ENCODE peak calls at places on chromosome 19, in seven cellular contexts. One of them, this sample, is unnamed.

GRCh38 chr19:11452814-11453335 is 17.4 kb downstream of the PRKCSH start:
- DNase-seq in COR-L47: no peak
- DNase-seq in BJ: no peak
- DNase-seq in activated CD4-positive, alpha-beta T cell treated with anti-CD3 and anti-CD28 coated beads for 48 hours: no peak
- DNase-seq in cardiac fibroblast: no peak
- DNase-seq in kidney epithelial cell: no peak
- DNase-seq in fibroblast of mammary gland: no peak
- DNase-seq in this sample: no peak

GRCh38 chr19:3700242-3701032 is at the start of gene PIP5K1C:
- DNase-seq in kidney epithelial cell: no peak
- DNase-seq in BJ: no peak
- DNase-seq in cardiac fibroblast: peak; percentile 89
- DNase-seq in activated CD4-positive, alpha-beta T cell treated with anti-CD3 and anti-CD28 coated beads for 48 hours: peak; percentile 95
- DNase-seq in COR-L47: peak; percentile 83
- DNase-seq in fibroblast of mammary gland: peak; percentile 74
- DNase-seq in this sample: peak; percentile 87

GRCh38 chr19:47465957-47466356 is 5.7 kb downstream of the SLC8A2 start:
- DNase-seq in COR-L47: no peak
- DNase-seq in BJ: no peak
- DNase-seq in fibroblast of mammary gland: no peak
- DNase-seq in kidney epithelial cell: no peak
- DNase-seq in cardiac fibroblast: no peak
- DNase-seq in activated CD4-positive, alpha-beta T cell treated with anti-CD3 and anti-CD28 coated beads for 48 hours: no peak
- DNase-seq in this sample: no peak

GRCh38 chr19:4687396-4687795 is 17.3 kb upstream of the MYDGF start:
- DNase-seq in cardiac fibroblast: no peak
- DNase-seq in BJ: no peak
- DNase-seq in COR-L47: no peak
- DNase-seq in kidney epithelial cell: no peak
- DNase-seq in fibroblast of mammary gland: no peak
- DNase-seq in activated CD4-positive, alpha-beta T cell treated with anti-CD3 and anti-CD28 coated beads for 48 hours: no peak
- DNase-seq in this sample: no peak

GRCh38 chr19:5103061-5103701 is 134.3 kb downstream of the KDM4B start:
- DNase-seq in cardiac fibroblast: peak; percentile 55
- DNase-seq in kidney epithelial cell: no peak
- DNase-seq in BJ: no peak
- DNase-seq in COR-L47: peak; percentile 73
- DNase-seq in activated CD4-positive, alpha-beta T cell treated with anti-CD3 and anti-CD28 coated beads for 48 hours: no peak
- DNase-seq in fibroblast of mammary gland: peak; percentile 19
- DNase-seq in this sample: no peak

GRCh38 chr19:49567722-49568454 is 12.5 kb downstream of the NOSIP start:
- DNase-seq in cardiac fibroblast: no peak
- DNase-seq in BJ: no peak
- DNase-seq in fibroblast of mammary gland: peak; percentile 58
- DNase-seq in kidney epithelial cell: no peak
- DNase-seq in activated CD4-positive, alpha-beta T cell treated with anti-CD3 and anti-CD28 coated beads for 48 hours: peak; percentile 68
- DNase-seq in COR-L47: no peak
- DNase-seq in this sample: no peak

GRCh38 chr19:18205180-18205915 is 1.5 kb upstream of the RAB3A start:
- DNase-seq in BJ: no peak
- DNase-seq in kidney epithelial cell: no peak
- DNase-seq in COR-L47: peak; percentile 62
- DNase-seq in activated CD4-positive, alpha-beta T cell treated with anti-CD3 and anti-CD28 coated beads for 48 hours: peak; percentile 72
- DNase-seq in cardiac fibroblast: peak; percentile 83
- DNase-seq in fibroblast of mammary gland: peak; percentile 69
- DNase-seq in this sample: peak; percentile 51

GRCh38 chr19:49338691-49339363 is 3.6 kb downstream of the CD37 start:
- DNase-seq in kidney epithelial cell: no peak
- DNase-seq in BJ: no peak
- DNase-seq in cardiac fibroblast: peak; percentile 50
- DNase-seq in COR-L47: no peak
- DNase-seq in fibroblast of mammary gland: no peak
- DNase-seq in activated CD4-positive, alpha-beta T cell treated with anti-CD3 and anti-CD28 coated beads for 48 hours: peak; percentile 68
- DNase-seq in this sample: peak; percentile 52

GRCh38 chr19:1377965-1378785 is 5.5 kb upstream of the NDUFS7 start:
- DNase-seq in BJ: no peak
- DNase-seq in COR-L47: no peak
- DNase-seq in kidney epithelial cell: no peak
- DNase-seq in activated CD4-positive, alpha-beta T cell treated with anti-CD3 and anti-CD28 coated beads for 48 hours: no peak
- DNase-seq in cardiac fibroblast: no peak
- DNase-seq in fibroblast of mammary gland: no peak
- DNase-seq in this sample: no peak

GRCh38 chr19:57667220-57667619 is 1.5 kb upstream of the ZSCAN4 start:
- DNase-seq in kidney epithelial cell: no peak
- DNase-seq in activated CD4-positive, alpha-beta T cell treated with anti-CD3 and anti-CD28 coated beads for 48 hours: no peak
- DNase-seq in cardiac fibroblast: no peak
- DNase-seq in fibroblast of mammary gland: no peak
- DNase-seq in BJ: no peak
- DNase-seq in COR-L47: no peak
- DNase-seq in this sample: no peak

GRCh38 chr19:4233282-4233853 is 4.0 kb downstream of the EBI3 start:
- DNase-seq in cardiac fibroblast: peak; percentile 23
- DNase-seq in COR-L47: no peak
- DNase-seq in activated CD4-positive, alpha-beta T cell treated with anti-CD3 and anti-CD28 coated beads for 48 hours: peak; percentile 89
- DNase-seq in kidney epithelial cell: no peak
- DNase-seq in fibroblast of mammary gland: peak; percentile 25
- DNase-seq in BJ: no peak
- DNase-seq in this sample: peak; percentile 41

GRCh38 chr19:2659856-2660432 is 42.5 kb downstream of the GNG7 start:
- DNase-seq in BJ: no peak
- DNase-seq in kidney epithelial cell: no peak
- DNase-seq in cardiac fibroblast: no peak
- DNase-seq in activated CD4-positive, alpha-beta T cell treated with anti-CD3 and anti-CD28 coated beads for 48 hours: no peak
- DNase-seq in fibroblast of mammary gland: no peak
- DNase-seq in COR-L47: no peak
- DNase-seq in this sample: no peak

GRCh38 chr19:5997371-5997770 is 19.4 kb upstream of the RANBP3 start:
- DNase-seq in BJ: no peak
- DNase-seq in fibroblast of mammary gland: no peak
- DNase-seq in activated CD4-positive, alpha-beta T cell treated with anti-CD3 and anti-CD28 coated beads for 48 hours: no peak
- DNase-seq in cardiac fibroblast: no peak
- DNase-seq in COR-L47: no peak
- DNase-seq in kidney epithelial cell: no peak
- DNase-seq in this sample: no peak

GRCh38 chr19:10209305-10209704 is 14.6 kb upstream of the DNMT1 start:
- DNase-seq in fibroblast of mammary gland: peak; percentile 65
- DNase-seq in cardiac fibroblast: peak; percentile 62
- DNase-seq in BJ: no peak
- DNase-seq in kidney epithelial cell: no peak
- DNase-seq in COR-L47: no peak
- DNase-seq in activated CD4-positive, alpha-beta T cell treated with anti-CD3 and anti-CD28 coated beads for 48 hours: no peak
- DNase-seq in this sample: no peak

GRCh38 chr19:42450314-42450934 is 7.7 kb upstream of the CXCL17 start:
- DNase-seq in COR-L47: peak; percentile 71
- DNase-seq in kidney epithelial cell: peak; percentile 60
- DNase-seq in cardiac fibroblast: peak; percentile 92
- DNase-seq in BJ: no peak
- DNase-seq in activated CD4-positive, alpha-beta T cell treated with anti-CD3 and anti-CD28 coated beads for 48 hours: peak; percentile 81
- DNase-seq in fibroblast of mammary gland: peak; percentile 88
- DNase-seq in this sample: peak; percentile 94

GRCh38 chr19:1986357-1987162 is 29.0 kb downstream of the BTBD2 start:
- DNase-seq in fibroblast of mammary gland: no peak
- DNase-seq in activated CD4-positive, alpha-beta T cell treated with anti-CD3 and anti-CD28 coated beads for 48 hours: no peak
- DNase-seq in BJ: no peak
- DNase-seq in kidney epithelial cell: no peak
- DNase-seq in cardiac fibroblast: no peak
- DNase-seq in COR-L47: no peak
- DNase-seq in this sample: no peak

GRCh38 chr19:17623224-17623935 is 64.8 kb downstream of the UNC13A start:
- DNase-seq in fibroblast of mammary gland: no peak
- DNase-seq in COR-L47: no peak
- DNase-seq in cardiac fibroblast: no peak
- DNase-seq in activated CD4-positive, alpha-beta T cell treated with anti-CD3 and anti-CD28 coated beads for 48 hours: no peak
- DNase-seq in kidney epithelial cell: no peak
- DNase-seq in BJ: no peak
- DNase-seq in this sample: no peak

GRCh38 chr19:48629599-48630288 is 7.4 kb downstream of the DBP start:
- DNase-seq in activated CD4-positive, alpha-beta T cell treated with anti-CD3 and anti-CD28 coated beads for 48 hours: peak; percentile 65
- DNase-seq in fibroblast of mammary gland: no peak
- DNase-seq in COR-L47: no peak
- DNase-seq in cardiac fibroblast: peak; percentile 82
- DNase-seq in BJ: no peak
- DNase-seq in kidney epithelial cell: no peak
- DNase-seq in this sample: no peak

GRCh38 chr19:2339644-2340310 is 11.3 kb downstream of the SPPL2B start:
- DNase-seq in BJ: no peak
- DNase-seq in kidney epithelial cell: no peak
- DNase-seq in fibroblast of mammary gland: no peak
- DNase-seq in COR-L47: no peak
- DNase-seq in activated CD4-positive, alpha-beta T cell treated with anti-CD3 and anti-CD28 coated beads for 48 hours: no peak
- DNase-seq in cardiac fibroblast: no peak
- DNase-seq in this sample: no peak

GRCh38 chr19:24159707-24160106 is 72.7 kb downstream of the ZNF254 start:
- DNase-seq in fibroblast of mammary gland: peak; percentile 11
- DNase-seq in cardiac fibroblast: peak; percentile 3
- DNase-seq in COR-L47: no peak
- DNase-seq in kidney epithelial cell: no peak
- DNase-seq in BJ: no peak
- DNase-seq in activated CD4-positive, alpha-beta T cell treated with anti-CD3 and anti-CD28 coated beads for 48 hours: no peak
- DNase-seq in this sample: peak; percentile 21

GRCh38 chr19:41264581-41265375 is 606 bp downstream of the HNRNPUL1 start:
- DNase-seq in BJ: no peak
- DNase-seq in COR-L47: peak; percentile 58
- DNase-seq in activated CD4-positive, alpha-beta T cell treated with anti-CD3 and anti-CD28 coated beads for 48 hours: peak; percentile 80
- DNase-seq in cardiac fibroblast: peak; percentile 50
- DNase-seq in kidney epithelial cell: no peak
- DNase-seq in fibroblast of mammary gland: peak; percentile 39
- DNase-seq in this sample: peak; percentile 60

GRCh38 chr19:8880864-8881488 is 48.8 kb downstream of the MBD3L1 start:
- DNase-seq in COR-L47: no peak
- DNase-seq in cardiac fibroblast: no peak
- DNase-seq in BJ: no peak
- DNase-seq in activated CD4-positive, alpha-beta T cell treated with anti-CD3 and anti-CD28 coated beads for 48 hours: no peak
- DNase-seq in kidney epithelial cell: no peak
- DNase-seq in fibroblast of mammary gland: no peak
- DNase-seq in this sample: no peak

GRCh38 chr19:55053735-55054134 is 9.2 kb downstream of the RDH13 start:
- DNase-seq in COR-L47: no peak
- DNase-seq in cardiac fibroblast: no peak
- DNase-seq in BJ: no peak
- DNase-seq in kidney epithelial cell: no peak
- DNase-seq in activated CD4-positive, alpha-beta T cell treated with anti-CD3 and anti-CD28 coated beads for 48 hours: no peak
- DNase-seq in fibroblast of mammary gland: no peak
- DNase-seq in this sample: no peak

GRCh38 chr19:11680689-11681302 is 58.0 kb downstream of the ZNF823 start:
- DNase-seq in cardiac fibroblast: no peak
- DNase-seq in BJ: no peak
- DNase-seq in fibroblast of mammary gland: no peak
- DNase-seq in activated CD4-positive, alpha-beta T cell treated with anti-CD3 and anti-CD28 coated beads for 48 hours: no peak
- DNase-seq in COR-L47: no peak
- DNase-seq in kidney epithelial cell: no peak
- DNase-seq in this sample: no peak

GRCh38 chr19:51029718-51030117 is 3.3 kb upstream of the KLK11 start:
- DNase-seq in kidney epithelial cell: no peak
- DNase-seq in COR-L47: no peak
- DNase-seq in BJ: no peak
- DNase-seq in fibroblast of mammary gland: no peak
- DNase-seq in activated CD4-positive, alpha-beta T cell treated with anti-CD3 and anti-CD28 coated beads for 48 hours: no peak
- DNase-seq in cardiac fibroblast: no peak
- DNase-seq in this sample: no peak

GRCh38 chr19:47587295-47587694 is 14.3 kb upstream of the ZNF541 start:
- DNase-seq in COR-L47: no peak
- DNase-seq in cardiac fibroblast: no peak
- DNase-seq in activated CD4-positive, alpha-beta T cell treated with anti-CD3 and anti-CD28 coated beads for 48 hours: no peak
- DNase-seq in fibroblast of mammary gland: peak; percentile 75
- DNase-seq in BJ: no peak
- DNase-seq in kidney epithelial cell: no peak
- DNase-seq in this sample: no peak